ENCODE peak calls at places on chromosomes 16 and 17, in eight cellular contexts. Q is upper lobe of left lung, P is HepG2, H is Panc1, F is HCT116, X is GM23338, K is GM12878, M is K562. S is an unnamed sample.

GRCh38 chr17:66477615-66478283 is 175.3 kb downstream of the PRKCA start:
- ATAC-seq in Q (no peak), P (no peak), H (no peak), F (no peak), X (no peak), K (no peak), M (no peak), S (no peak)

GRCh38 chr17:74960739-74961342 is 11.7 kb downstream of the HID1 start:
- ATAC-seq in Q (peak; percentile 34), P (peak; percentile 67), H (peak; percentile 85), F (peak; percentile 67), X (peak; percentile 62), K (peak; percentile 92), M (peak; percentile 89), S (no peak)

GRCh38 chr16:1430214-1430758 is 592 bp upstream of the PERCC1 start:
- ATAC-seq in Q (no peak), P (peak; percentile 14), H (no peak), F (no peak), X (no peak), K (no peak), M (no peak), S (no peak)

GRCh38 chr16:1432388-1433262 is 1.7 kb downstream of the PERCC1 start:
- ATAC-seq in Q (no peak), P (no peak), H (no peak), F (no peak), X (no peak), K (no peak), M (no peak), S (no peak)

GRCh38 chr17:47914296-47914948 is 18.4 kb downstream of the SP2 start:
- ATAC-seq in Q (no peak), P (no peak), H (no peak), F (no peak), X (no peak), K (no peak), M (no peak), S (no peak)

GRCh38 chr17:62668091-62668804 is 40.8 kb downstream of the MRC2 start:
- ATAC-seq in Q (no peak), P (no peak), H (no peak), F (no peak), X (no peak), K (no peak), M (no peak), S (no peak)

GRCh38 chr16:86189934-86190333 is 291.0 kb downstream of the IRF8 start:
- ATAC-seq in Q (no peak), P (no peak), H (no peak), F (no peak), X (no peak), K (no peak), M (no peak), S (no peak)

GRCh38 chr16:20430948-20431347 is 20.4 kb upstream of the ACSM2A start:
- ATAC-seq in Q (no peak), P (no peak), H (peak; percentile 45), F (no peak), X (no peak), K (no peak), M (no peak), S (no peak)

GRCh38 chr16:81456523-81457325 is 12.1 kb downstream of the CMIP start:
- ATAC-seq in Q (peak; percentile 27), P (peak; percentile 71), H (no peak), F (no peak), X (no peak), K (no peak), M (no peak), S (no peak)

GRCh38 chr17:62067165-62068145 is 2.4 kb upstream of the MED13 start:
- ATAC-seq in Q (no peak), P (peak; percentile 29), H (no peak), F (no peak), X (no peak), K (no peak), M (no peak), S (no peak)

GRCh38 chr17:65231662-65232335 is 94.6 kb downstream of the RGS9 start:
- ATAC-seq in Q (peak; percentile 85), P (peak; percentile 97), H (peak; percentile 95), F (peak; percentile 92), X (peak; percentile 99), K (peak; percentile 72), M (peak; percentile 90), S (peak; percentile 75)

GRCh38 chr17:80260791-80261158 is at the start of gene RNF213:
- ATAC-seq in Q (peak; percentile 58), P (peak; percentile 36), H (peak; percentile 51), F (peak; percentile 46), X (peak; percentile 31), K (peak; percentile 6), M (peak; percentile 44), S (peak; percentile 61)

GRCh38 chr16:25523183-25523582 is 168.6 kb upstream of the HS3ST4 start:
- ATAC-seq in Q (no peak), P (no peak), H (no peak), F (no peak), X (no peak), K (no peak), M (no peak), S (no peak)

DNA sequence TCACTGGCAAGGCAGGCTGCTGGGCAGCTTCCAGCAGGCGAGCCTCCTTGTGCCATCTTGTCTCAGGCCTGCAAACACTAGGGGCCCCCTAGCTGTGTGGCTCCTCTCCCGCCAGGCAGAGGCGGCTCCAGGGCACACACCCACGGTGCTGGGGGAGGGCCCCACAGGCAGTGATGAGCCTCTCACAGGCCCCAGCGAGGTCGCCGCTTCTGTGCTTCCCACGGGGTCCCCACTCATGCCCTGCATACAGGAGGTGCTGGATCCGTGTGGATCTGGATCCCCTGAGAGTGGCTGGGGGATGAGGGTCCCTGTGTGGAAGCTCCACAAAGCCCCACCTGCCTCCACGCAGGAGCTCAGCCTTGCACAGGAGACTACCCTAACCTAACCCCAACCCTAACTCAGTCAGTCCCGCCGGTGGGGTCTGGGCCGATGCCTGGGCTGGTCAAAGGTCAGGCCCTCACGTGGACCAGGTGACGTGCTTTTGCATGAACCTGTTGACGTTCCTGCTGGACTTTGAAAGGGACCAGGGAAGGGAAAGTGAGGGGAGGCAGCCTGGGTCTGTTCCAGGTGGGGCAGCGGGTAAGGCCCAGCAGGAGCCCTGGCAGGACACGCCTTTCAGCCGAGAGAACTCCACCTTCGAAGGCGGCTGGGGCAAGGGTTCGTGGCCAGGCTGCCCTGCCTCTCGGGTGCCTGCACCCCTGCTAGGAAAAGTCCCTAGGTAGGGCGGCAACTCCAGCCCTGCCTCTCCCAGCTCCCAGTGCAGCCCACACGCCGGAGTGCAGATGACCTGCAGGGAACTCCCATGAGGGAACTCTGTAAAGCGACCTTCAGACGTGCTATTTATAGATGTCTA is 5.2 kb downstream of the SECTM1 start:
- ATAC-seq in Q (no peak), P (peak; percentile 47), H (no peak), F (no peak), X (peak; percentile 33), K (no peak), M (no peak), S (no peak)
- H3K27ac ChIP-seq in Q (no peak overlapping the region), P (peak overlapping the region; percentile 83), H (no peak overlapping the region), F (no peak overlapping the region), X (no peak overlapping the region), K (no peak overlapping the region), M (no peak overlapping the region), S (no peak overlapping the region)

GRCh38 chr16:57825298-57826039 is 23.2 kb upstream of the KIFC3 start:
- ATAC-seq in Q (no peak), P (no peak), H (no peak), F (no peak), X (no peak), K (no peak), M (no peak), S (no peak)

GRCh38 chr16:57823836-57824235 is 21.5 kb upstream of the KIFC3 start:
- ATAC-seq in Q (no peak), P (no peak), H (no peak), F (no peak), X (no peak), K (no peak), M (no peak), S (no peak)

GRCh38 chr16:57824880-57825279 is 22.6 kb upstream of the KIFC3 start:
- ATAC-seq in Q (peak; percentile 60), P (peak; percentile 1), H (no peak), F (peak; percentile 77), X (peak; percentile 59), K (no peak), M (no peak), S (no peak)

GRCh38 chr16:57826706-57827625 is 24.7 kb upstream of the KIFC3 start:
- ATAC-seq in Q (no peak), P (peak; percentile 93), H (peak; percentile 23), F (no peak), X (no peak), K (no peak), M (peak; percentile 54), S (no peak)

DNA sequence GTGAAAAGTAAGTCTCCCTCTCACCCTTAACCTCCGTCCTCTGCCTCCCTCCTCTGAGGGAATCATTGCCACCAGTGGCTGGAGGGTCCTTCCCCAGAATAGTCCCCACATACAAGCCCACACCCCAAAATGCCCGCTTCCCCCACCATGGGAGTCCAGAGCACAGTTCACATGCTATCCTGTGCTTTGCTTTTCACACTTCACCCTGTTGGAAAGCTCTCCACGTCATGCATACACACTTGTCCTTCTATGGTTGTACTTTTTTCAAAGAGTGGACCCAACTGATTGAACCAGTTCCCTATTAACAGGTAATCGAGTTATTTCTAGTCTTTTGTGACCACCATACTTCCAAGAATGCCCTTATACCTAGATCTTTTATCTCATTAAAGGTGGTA is 23.7 kb upstream of the KIFC3 start:
- ATAC-seq in Q (no peak), P (no peak), H (no peak), F (no peak), X (no peak), K (no peak), M (no peak), S (no peak)
- TF ChIP-seq POLR2AphosphoS5 in Q (no peak), P (no peak), H (no peak), F (no peak), X (no peak), K (no peak), M (no peak), S (no peak)

GRCh38 chr16:30030841-30031413 is at the start of gene TLCD3B:
- ATAC-seq in Q (no peak), P (peak; percentile 19), H (peak; percentile 44), F (no peak), X (peak; percentile 16), K (no peak), M (no peak), S (no peak)
- H3K27ac ChIP-seq in Q (no peak within 1 kb of the TSS), P (no peak within 1 kb of the TSS), H (no peak within 1 kb of the TSS), F (no peak within 1 kb of the TSS), X (no peak within 1 kb of the TSS), K (no peak within 1 kb of the TSS), M (no peak within 1 kb of the TSS), S (no peak within 1 kb of the TSS)

GRCh38 chr17:31094600-31095238 is at the start of gene NF1:
- ATAC-seq in Q (peak; percentile 98), P (peak; percentile 91), H (peak; percentile 94), F (peak; percentile 93), X (peak; percentile 87), K (peak; percentile 88), M (peak; percentile 95), S (peak; percentile 99)

GRCh38 chr17:31092475-31093064 is 2.2 kb upstream of the NF1 start:
- ATAC-seq in Q (no peak), P (no peak), H (no peak), F (no peak), X (no peak), K (no peak), M (no peak), S (no peak)

GRCh38 chr17:31093866-31094599 is 744 bp upstream of the NF1 start:
- ATAC-seq in Q (no peak), P (peak; percentile 20), H (peak; percentile 5), F (no peak), X (no peak), K (no peak), M (peak; percentile 61), S (no peak)

GRCh38 chr17:31096106-31096436 is 1.3 kb downstream of the NF1 start:
- ATAC-seq in Q (no peak), P (no peak), H (no peak), F (no peak), X (no peak), K (peak; percentile 3), M (no peak), S (no peak)

GRCh38 chr17:31095239-31096105 is 695 bp downstream of the NF1 start:
- ATAC-seq in Q (peak; percentile 64), P (peak; percentile 57), H (peak; percentile 64), F (peak; percentile 52), X (peak; percentile 76), K (peak; percentile 63), M (peak; percentile 72), S (peak; percentile 36)
- TF ChIP-seq POLR2AphosphoS5 in Q (no peak), P (no peak), H (no peak), F (no peak), X (peak; percentile 26), K (no peak), M (no peak), S (no peak)